ENCODE peak calls at places on chromosome 21, in four cellular contexts. J is GM12864; Y is stimulated activated CD4-positive, alpha-beta T cell treated with anti-CD3 and anti-CD28 coated beads, Interleukin-1b, Interleukin-23, amount 100 ng/mL, for 1 hour; Z is HT-29. B is an unnamed sample.

GRCh38 chr21:36535618-36536241 is 55.8 kb upstream of the CLDN14 start:
- DNase-seq in Y (no peak), J (peak; percentile 78), Z (no peak), B (no peak)

GRCh38 chr21:32257952-32258785 is 20.7 kb downstream of the MIS18A start:
- DNase-seq in Z (peak; percentile 83), Y (no peak), J (no peak), B (peak; percentile 80)

GRCh38 chr21:34544032-34544496 is 32.1 kb upstream of the KCNE1 start:
- DNase-seq in Z (peak; percentile 88), J (peak; percentile 69), Y (peak; percentile 18), B (peak; percentile 89)

GRCh38 chr21:39374046-39374445 is 25.2 kb upstream of the HMGN1 start:
- DNase-seq in Y (no peak), J (no peak), Z (no peak), B (no peak)

GRCh38 chr21:46097826-46098286 is at the start of gene COL6A2:
- DNase-seq in Z (no peak), J (no peak), Y (peak; percentile 44), B (peak; percentile 25)

GRCh38 chr21:37829043-37829442 is 87.2 kb downstream of the KCNJ6 start:
- DNase-seq in J (no peak), Z (peak; percentile 12), Y (no peak), B (peak; percentile 84)

GRCh38 chr21:43355196-43355924 is 71.6 kb downstream of the SIK1 start:
- DNase-seq in Z (no peak), Y (no peak), J (no peak), B (no peak)

GRCh38 chr21:25871566-25871965 is 136.8 kb downstream of the GABPA start:
- DNase-seq in Z (no peak), J (no peak), Y (no peak), B (no peak)

GRCh38 chr21:38159355-38159754 is 97.4 kb upstream of the KCNJ15 start:
- DNase-seq in Y (peak; percentile 15), J (peak; percentile 30), Z (peak; percentile 43), B (peak; percentile 81)

GRCh38 chr21:28936036-28936435 is 56.6 kb downstream of the LTN1 start:
- DNase-seq in Y (no peak), Z (no peak), J (no peak), B (no peak)